ENCODE peak calls at places on chromosomes 7 and 10, in five cellular contexts. One of them, this sample, is unnamed.

GRCh38 chr10:28254290-28254985 is 48.4 kb downstream of the MPP7 start:
- DNase-seq in endothelial cell: no peak
- DNase-seq in psoas muscle: peak
- DNase-seq in Calu3: no peak
- DNase-seq in GM10248: no peak
- DNase-seq in this sample: no peak

GRCh38 chr7:36440880-36441279 is 51.2 kb downstream of the ANLN start:
- DNase-seq in psoas muscle: no peak
- DNase-seq in Calu3: no peak
- DNase-seq in endothelial cell: no peak
- DNase-seq in GM10248: no peak
- DNase-seq in this sample: no peak

GRCh38 chr10:84632866-84633265 is 304.5 kb downstream of the CCSER2 start:
- DNase-seq in endothelial cell: no peak
- DNase-seq in Calu3: peak
- DNase-seq in GM10248: no peak
- DNase-seq in psoas muscle: no peak
- DNase-seq in this sample: no peak

GRCh38 chr10:36779238-36779846 is 346.1 kb upstream of the ANKRD30A start:
- DNase-seq in psoas muscle: no peak
- DNase-seq in endothelial cell: peak
- DNase-seq in Calu3: peak
- DNase-seq in GM10248: no peak
- DNase-seq in this sample: no peak

GRCh38 chr10:71545001-71545400 is 148.3 kb downstream of the CDH23 start:
- DNase-seq in Calu3: no peak
- DNase-seq in endothelial cell: no peak
- DNase-seq in psoas muscle: no peak
- DNase-seq in GM10248: no peak
- DNase-seq in this sample: no peak

GRCh38 chr10:92593553-92594046 is 670 bp downstream of the KIF11 start:
- DNase-seq in GM10248: no peak
- DNase-seq in endothelial cell: no peak
- DNase-seq in psoas muscle: no peak
- DNase-seq in Calu3: no peak
- DNase-seq in this sample: no peak

GRCh38 chr7:52017802-52018679 is 701.4 kb upstream of the COBL start:
- DNase-seq in psoas muscle: no peak
- DNase-seq in endothelial cell: peak
- DNase-seq in GM10248: peak
- DNase-seq in Calu3: peak
- DNase-seq in this sample: peak

GRCh38 chr10:3467052-3467906 is 294.7 kb upstream of the PITRM1 start:
- DNase-seq in psoas muscle: peak
- DNase-seq in endothelial cell: no peak
- DNase-seq in Calu3: peak
- DNase-seq in GM10248: no peak
- DNase-seq in this sample: no peak

GRCh38 chr10:113585949-113586348 is 33.1 kb downstream of the HABP2 start:
- DNase-seq in psoas muscle: no peak
- DNase-seq in GM10248: no peak
- DNase-seq in Calu3: no peak
- DNase-seq in endothelial cell: no peak
- DNase-seq in this sample: peak

GRCh38 chr10:58023341-58024073 is 244.2 kb downstream of the IPMK start:
- DNase-seq in psoas muscle: no peak
- DNase-seq in endothelial cell: no peak
- DNase-seq in Calu3: peak
- DNase-seq in GM10248: no peak
- DNase-seq in this sample: no peak

GRCh38 chr7:151813997-151814396 is 62.9 kb downstream of the PRKAG2 start:
- DNase-seq in GM10248: no peak
- DNase-seq in endothelial cell: no peak
- DNase-seq in psoas muscle: no peak
- DNase-seq in Calu3: no peak
- DNase-seq in this sample: peak

GRCh38 chr10:6543431-6544005 is 36.6 kb downstream of the PRKCQ start:
- DNase-seq in Calu3: no peak
- DNase-seq in endothelial cell: no peak
- DNase-seq in psoas muscle: no peak
- DNase-seq in GM10248: no peak
- DNase-seq in this sample: peak

GRCh38 chr10:132458595-132459251 is 61.7 kb downstream of the PWWP2B start:
- DNase-seq in Calu3: peak
- DNase-seq in psoas muscle: peak
- DNase-seq in GM10248: peak
- DNase-seq in endothelial cell: peak
- DNase-seq in this sample: peak

GRCh38 chr10:14775656-14776055 is 959 bp upstream of the FAM107B start:
- DNase-seq in psoas muscle: no peak
- DNase-seq in Calu3: no peak
- DNase-seq in endothelial cell: no peak
- DNase-seq in GM10248: no peak
- DNase-seq in this sample: no peak

GRCh38 chr7:47484457-47484856 is 97.5 kb downstream of the TNS3 start:
- DNase-seq in GM10248: no peak
- DNase-seq in Calu3: no peak
- DNase-seq in psoas muscle: no peak
- DNase-seq in endothelial cell: no peak
- DNase-seq in this sample: no peak

GRCh38 chr10:79002336-79002735 is 66.4 kb upstream of the ZMIZ1 start:
- DNase-seq in GM10248: no peak
- DNase-seq in Calu3: no peak
- DNase-seq in psoas muscle: no peak
- DNase-seq in endothelial cell: no peak
- DNase-seq in this sample: no peak

GRCh38 chr7:46705416-46706255 is 784.6 kb upstream of the IGFBP3 start:
- DNase-seq in psoas muscle: no peak
- DNase-seq in endothelial cell: no peak
- DNase-seq in GM10248: no peak
- DNase-seq in Calu3: no peak
- DNase-seq in this sample: no peak

GRCh38 chr7:99339595-99339994 is 13.9 kb downstream of the ARPC1A start:
- DNase-seq in Calu3: no peak
- DNase-seq in endothelial cell: no peak
- DNase-seq in psoas muscle: no peak
- DNase-seq in GM10248: no peak
- DNase-seq in this sample: no peak

GRCh38 chr7:95843286-95843685 is 70.9 kb downstream of the DYNC1I1 start:
- DNase-seq in GM10248: no peak
- DNase-seq in endothelial cell: no peak
- DNase-seq in psoas muscle: no peak
- DNase-seq in Calu3: no peak
- DNase-seq in this sample: no peak

GRCh38 chr7:3787717-3788311 is 486.8 kb downstream of the SDK1 start:
- DNase-seq in endothelial cell: no peak
- DNase-seq in psoas muscle: peak
- DNase-seq in Calu3: no peak
- DNase-seq in GM10248: no peak
- DNase-seq in this sample: no peak

GRCh38 chr10:95618101-95618500 is 38.4 kb downstream of the ALDH18A1 start:
- DNase-seq in Calu3: no peak
- DNase-seq in endothelial cell: no peak
- DNase-seq in psoas muscle: no peak
- DNase-seq in GM10248: no peak
- DNase-seq in this sample: no peak

GRCh38 chr10:66827353-66827752 is 98.5 kb upstream of the LRRTM3 start:
- DNase-seq in Calu3: no peak
- DNase-seq in GM10248: no peak
- DNase-seq in endothelial cell: no peak
- DNase-seq in psoas muscle: no peak
- DNase-seq in this sample: no peak

GRCh38 chr7:116809636-116810266 is 52.6 kb upstream of the CAPZA2 start:
- DNase-seq in GM10248: peak
- DNase-seq in Calu3: peak
- DNase-seq in endothelial cell: peak
- DNase-seq in psoas muscle: no peak
- DNase-seq in this sample: peak

GRCh38 chr7:30971840-30972563 is 8.2 kb downstream of the GHRHR start:
- DNase-seq in GM10248: no peak
- DNase-seq in Calu3: no peak
- DNase-seq in psoas muscle: no peak
- DNase-seq in endothelial cell: no peak
- DNase-seq in this sample: no peak

GRCh38 chr7:157969995-157970394 is 617.6 kb downstream of the PTPRN2 start:
- DNase-seq in psoas muscle: no peak
- DNase-seq in GM10248: no peak
- DNase-seq in endothelial cell: no peak
- DNase-seq in Calu3: no peak
- DNase-seq in this sample: no peak

GRCh38 chr10:105063796-105064195 is 422.7 kb downstream of the SORCS3 start:
- DNase-seq in psoas muscle: no peak
- DNase-seq in endothelial cell: peak
- DNase-seq in GM10248: peak
- DNase-seq in Calu3: peak
- DNase-seq in this sample: peak

GRCh38 chr7:141220263-141220662 is 146.4 kb downstream of the TMEM178B start:
- DNase-seq in psoas muscle: no peak
- DNase-seq in GM10248: peak
- DNase-seq in Calu3: peak
- DNase-seq in endothelial cell: no peak
- DNase-seq in this sample: peak

GRCh38 chr7:78709658-78710057 is 743.8 kb downstream of the MAGI2 start:
- DNase-seq in Calu3: no peak
- DNase-seq in psoas muscle: no peak
- DNase-seq in GM10248: no peak
- DNase-seq in endothelial cell: no peak
- DNase-seq in this sample: no peak

GRCh38 chr7:135510603-135511183 is 791 bp upstream of the CNOT4 start:
- DNase-seq in endothelial cell: no peak
- DNase-seq in GM10248: no peak
- DNase-seq in Calu3: no peak
- DNase-seq in psoas muscle: no peak
- DNase-seq in this sample: peak

GRCh38 chr7:141409911-141410329 is 141.3 kb upstream of the AGK start:
- DNase-seq in endothelial cell: no peak
- DNase-seq in GM10248: no peak
- DNase-seq in psoas muscle: no peak
- DNase-seq in Calu3: no peak
- DNase-seq in this sample: no peak

DNA sequence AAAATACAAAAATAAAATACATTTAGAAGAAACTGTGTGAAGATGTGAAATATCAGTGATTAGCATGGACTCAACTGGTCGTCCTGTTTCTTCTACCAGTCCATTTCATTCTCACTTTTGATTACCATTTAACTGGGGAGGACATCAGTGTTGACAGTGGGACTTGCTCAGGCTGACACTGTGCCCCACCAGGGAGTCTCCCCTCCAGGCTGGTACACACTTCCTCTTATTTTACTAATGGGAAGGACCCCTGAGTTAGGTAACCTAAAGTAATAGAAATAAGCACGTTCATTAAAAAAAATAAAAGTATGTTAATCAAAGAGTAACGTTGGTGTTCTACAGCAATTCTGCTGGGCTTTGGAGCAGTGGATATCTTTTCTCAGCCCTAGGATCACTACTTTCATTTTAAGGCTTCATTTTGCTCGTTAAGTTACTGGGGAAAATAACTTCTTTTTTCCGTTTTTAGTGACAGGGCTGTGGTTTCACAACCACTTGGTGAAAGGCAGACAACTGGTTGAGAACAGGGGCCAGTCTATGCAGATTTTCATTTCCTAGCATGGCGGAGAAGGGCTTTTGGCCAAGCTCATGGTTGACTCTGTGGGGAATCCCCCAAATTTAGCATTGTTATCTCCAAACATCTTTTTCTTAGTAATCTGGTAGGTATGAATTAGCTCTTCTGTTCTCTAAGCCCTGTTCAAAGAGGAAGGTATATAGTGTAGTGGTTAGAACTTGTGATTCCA is 2.1 kb downstream of the SNX10 start:
- DNase-seq in GM10248: peak
- DNase-seq in psoas muscle: no peak
- DNase-seq in endothelial cell: no peak
- DNase-seq in Calu3: no peak
- DNase-seq in this sample: peak
- TF ChIP-seq CTCF in GM10248: no peak
- TF ChIP-seq CTCF in psoas muscle: no peak
- TF ChIP-seq CTCF in endothelial cell: no peak
- TF ChIP-seq CTCF in Calu3: no peak
- TF ChIP-seq CTCF in this sample: no peak

GRCh38 chr10:16756561-16757221 is 60.5 kb downstream of the RSU1 start:
- DNase-seq in Calu3: no peak
- DNase-seq in GM10248: no peak
- DNase-seq in psoas muscle: no peak
- DNase-seq in endothelial cell: no peak
- DNase-seq in this sample: no peak
- TF ChIP-seq CTCF in Calu3: no peak
- TF ChIP-seq CTCF in GM10248: no peak
- TF ChIP-seq CTCF in psoas muscle: no peak
- TF ChIP-seq CTCF in endothelial cell: no peak
- TF ChIP-seq CTCF in this sample: no peak

GRCh38 chr7:27656724-27657123 is 6.0 kb downstream of the HIBADH start:
- DNase-seq in endothelial cell: no peak
- DNase-seq in GM10248: no peak
- DNase-seq in psoas muscle: no peak
- DNase-seq in Calu3: no peak
- DNase-seq in this sample: no peak

GRCh38 chr7:27661776-27662489 is 750 bp downstream of the HIBADH start:
- DNase-seq in psoas muscle: peak
- DNase-seq in GM10248: peak
- DNase-seq in Calu3: peak
- DNase-seq in endothelial cell: no peak
- DNase-seq in this sample: peak

GRCh38 chr7:27663989-27664331 is 1.3 kb upstream of the HIBADH start:
- DNase-seq in GM10248: no peak
- DNase-seq in psoas muscle: no peak
- DNase-seq in Calu3: no peak
- DNase-seq in endothelial cell: no peak
- DNase-seq in this sample: no peak

DNA sequence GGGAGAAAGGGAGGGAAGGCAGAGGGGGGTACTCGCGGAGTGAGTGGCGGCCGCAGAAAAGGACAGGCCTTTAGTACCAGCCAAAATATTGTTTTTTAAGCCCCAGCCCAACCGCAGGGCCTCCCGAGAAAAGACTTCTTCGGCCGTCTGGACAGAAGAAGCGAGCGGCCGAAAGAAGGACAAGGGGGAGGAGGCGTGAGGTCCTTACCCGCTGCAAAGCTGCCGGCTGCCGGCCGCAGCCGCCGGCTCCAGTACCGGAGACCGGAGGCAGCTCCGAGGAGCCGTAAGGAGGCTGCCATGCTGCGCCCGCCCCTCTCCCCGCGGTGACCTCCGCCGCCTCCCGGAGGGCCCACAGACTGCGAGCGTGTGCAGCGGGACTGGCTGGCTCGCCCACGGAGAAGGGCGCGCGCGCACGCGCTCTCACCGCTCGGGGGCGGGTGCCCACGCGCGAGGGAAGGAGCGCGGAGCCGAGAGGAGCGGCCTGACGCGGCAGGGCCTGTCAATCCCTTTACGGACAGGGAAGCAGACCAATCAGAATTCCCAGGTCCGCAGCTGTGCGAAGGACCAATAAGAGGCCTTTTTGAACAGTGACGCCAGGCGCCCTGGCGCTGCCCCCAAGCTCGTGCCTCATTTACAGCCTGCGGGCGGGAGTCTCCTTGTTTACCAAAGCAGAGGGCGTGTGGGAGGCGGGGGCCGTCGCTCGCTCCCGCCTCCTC is at the start of gene HIBADH:
- DNase-seq in psoas muscle: peak
- DNase-seq in GM10248: peak
- DNase-seq in endothelial cell: peak
- DNase-seq in Calu3: peak
- DNase-seq in this sample: peak
- TF ChIP-seq CTCF in psoas muscle: no peak
- TF ChIP-seq CTCF in GM10248: no peak
- TF ChIP-seq CTCF in endothelial cell: no peak
- TF ChIP-seq CTCF in Calu3: no peak
- TF ChIP-seq CTCF in this sample: no peak

GRCh38 chr10:49740346-49741107 is 21.6 kb downstream of the OGDHL start:
- DNase-seq in Calu3: no peak
- DNase-seq in psoas muscle: no peak
- DNase-seq in endothelial cell: no peak
- DNase-seq in GM10248: no peak
- DNase-seq in this sample: no peak
- TF ChIP-seq CTCF in Calu3: no peak
- TF ChIP-seq CTCF in psoas muscle: no peak
- TF ChIP-seq CTCF in endothelial cell: no peak
- TF ChIP-seq CTCF in GM10248: no peak
- TF ChIP-seq CTCF in this sample: no peak

This sample was measured in activated CD8-positive, alpha-beta T cell treated with anti-CD3 and anti-CD28 coated beads for 36 hours.